ENCODE peak calls at places on chromosomes 16 and 17, in ten cellular contexts. J, D, L, W, S, V, I, F, X and Z are unnamed samples.

GRCh38 chr17:47165137-47165536 is 24.0 kb downstream of the CDC27 start:
- DNase-seq in D (no peak), W (no peak), I (no peak), X (no peak), V (no peak), L (no peak), S (no peak), F (no peak), J (no peak), Z (no peak)

GRCh38 chr16:4506450-4506849 is 30.3 kb downstream of the HMOX2 start:
- DNase-seq in D (no peak), W (peak; percentile 63), L (peak; percentile 77), S (no peak), J (peak; percentile 70), X (peak; percentile 66), I (no peak), V (no peak), F (no peak), Z (peak; percentile 48)

GRCh38 chr17:81429353-81429774 is 34.1 kb downstream of the BAHCC1 start:
- DNase-seq in D (peak; percentile 89), W (peak; percentile 88), X (peak; percentile 87), S (peak; percentile 83), I (peak; percentile 95), V (peak; percentile 82), L (peak; percentile 74), J (peak; percentile 78), F (no peak), Z (peak; percentile 76)

GRCh38 chr16:89602273-89602951 is 11.0 kb upstream of the DPEP1 start:
- DNase-seq in I (no peak), D (no peak), J (peak; percentile 34), W (no peak), L (peak; percentile 75), V (no peak), S (no peak), X (no peak), F (no peak), Z (no peak)

GRCh38 chr17:520447-521167 is 168.0 kb upstream of the RPH3AL start:
- DNase-seq in J (no peak), D (no peak), S (no peak), F (no peak), I (no peak), V (no peak), X (no peak), L (peak; percentile 74), W (no peak), Z (no peak)

GRCh38 chr16:51526622-51527021 is 375.6 kb upstream of the SALL1 start:
- DNase-seq in F (no peak), V (no peak), L (no peak), X (no peak), W (peak; percentile 56), I (no peak), D (no peak), J (peak; percentile 35), S (no peak), Z (no peak)

GRCh38 chr16:31528726-31529397 is 1.2 kb downstream of the AHSP start:
- DNase-seq in W (no peak), S (no peak), J (peak; percentile 30), X (no peak), D (no peak), L (no peak), F (no peak), V (no peak), I (no peak), Z (no peak)

GRCh38 chr17:12403881-12404398 is 261.8 kb upstream of the MYOCD start:
- DNase-seq in L (no peak), W (no peak), X (no peak), J (no peak), I (no peak), S (no peak), D (no peak), F (no peak), V (no peak), Z (no peak)

GRCh38 chr16:7843196-7843595 is 510.6 kb downstream of the RBFOX1 start:
- DNase-seq in D (no peak), J (no peak), I (no peak), V (no peak), W (no peak), L (no peak), X (no peak), F (no peak), S (no peak), Z (no peak)

GRCh38 chr16:27154573-27155521 is 48.5 kb upstream of the KDM8 start:
- DNase-seq in W (peak; percentile 64), I (peak; percentile 88), F (no peak), S (peak; percentile 90), J (peak; percentile 32), V (peak; percentile 25), D (no peak), L (peak; percentile 38), X (peak; percentile 52), Z (no peak)

GRCh38 chr16:2271848-2272461 is 4.0 kb upstream of the RNPS1 start:
- DNase-seq in S (no peak), L (no peak), V (no peak), I (no peak), D (no peak), X (no peak), J (no peak), W (no peak), F (no peak), Z (no peak)

GRCh38 chr16:2270070-2270462 is 2.1 kb upstream of the RNPS1 start:
- DNase-seq in I (no peak), X (no peak), V (no peak), D (no peak), F (no peak), S (no peak), J (no peak), W (no peak), L (no peak), Z (no peak)

GRCh38 chr16:2270588-2271470 is 2.9 kb upstream of the RNPS1 start:
- DNase-seq in X (no peak), D (no peak), V (no peak), F (no peak), L (no peak), J (no peak), W (no peak), S (no peak), I (no peak), Z (no peak)

GRCh38 chr16:2273484-2273883 is 5.6 kb upstream of the RNPS1 start:
- DNase-seq in L (no peak), S (no peak), F (no peak), V (no peak), D (no peak), X (no peak), J (no peak), W (no peak), I (no peak), Z (no peak)

DNA sequence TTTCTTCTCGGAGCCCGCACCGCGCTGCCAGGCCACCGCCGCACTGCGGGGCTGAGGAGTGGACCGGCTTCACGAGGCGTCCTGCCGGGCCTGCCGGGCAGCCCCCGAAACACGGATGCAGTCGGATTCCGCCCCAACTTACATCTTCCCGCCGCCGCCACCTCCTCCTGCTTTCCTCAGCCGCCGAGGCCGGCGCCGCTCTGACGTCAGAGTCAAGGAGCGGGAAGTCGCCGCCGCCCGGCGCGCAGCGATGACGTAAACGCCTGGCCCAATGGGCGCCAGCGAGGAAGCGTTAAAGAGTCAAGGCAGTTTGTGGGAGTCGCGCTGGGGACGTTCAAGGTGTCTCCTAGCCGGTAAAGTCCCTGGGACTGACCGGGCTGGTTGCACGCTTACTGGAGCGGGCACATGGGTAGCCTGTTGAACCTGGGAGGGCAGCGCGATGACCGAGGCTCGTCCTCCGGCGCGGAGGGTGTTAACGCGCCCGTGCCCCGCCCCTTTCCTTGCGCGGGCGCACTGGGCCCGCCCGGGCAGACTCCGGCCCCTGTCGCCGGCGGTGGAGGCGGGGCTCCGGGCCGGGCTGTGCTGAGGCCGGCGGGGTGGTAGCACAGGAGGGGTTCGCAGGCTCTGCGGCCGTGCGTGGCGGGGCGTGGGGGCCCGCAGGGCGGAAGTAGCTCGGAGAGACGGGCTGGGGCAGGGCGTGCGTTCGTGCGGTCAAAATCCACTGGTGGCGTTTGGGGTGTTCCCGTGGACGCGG is at the start of gene RNPS1:
- DNase-seq in J (peak; percentile 95), F (peak; percentile 79), S (peak; percentile 98), X (peak; percentile 98), D (peak; percentile 96), W (peak; percentile 96), L (peak; percentile 96), I (peak; percentile 99), V (peak; percentile 92), Z (peak; percentile 94)
- TF ChIP-seq POLR2A in J (peak; percentile 93), F (peak; percentile 98), S (peak; percentile 94), X (peak; percentile 92), D (peak; percentile 91), W (peak; percentile 94), L (peak; percentile 85), I (peak; percentile 98), V (peak; percentile 98), Z (peak; percentile 100)

GRCh38 chr16:24573141-24573540 is 33.8 kb downstream of the RBBP6 start:
- DNase-seq in W (no peak), F (no peak), D (no peak), S (no peak), X (no peak), V (no peak), L (no peak), J (no peak), I (no peak), Z (no peak)
- TF ChIP-seq POLR2A in W (no peak), F (no peak), D (no peak), S (no peak), X (no peak), V (no peak), L (no peak), J (no peak), I (no peak), Z (no peak)

GRCh38 chr16:29667755-29668154 is 4.7 kb downstream of the SPN start:
- DNase-seq in J (no peak), L (no peak), I (no peak), V (no peak), X (no peak), W (no peak), D (no peak), F (no peak), S (no peak), Z (no peak)

GRCh38 chr16:29663020-29663828 is at the start of gene SPN:
- DNase-seq in X (no peak), S (peak; percentile 80), F (no peak), J (no peak), W (no peak), I (no peak), V (no peak), D (no peak), L (no peak), Z (no peak)

GRCh38 chr16:29663829-29664132 is 734 bp downstream of the SPN start:
- DNase-seq in D (no peak), F (no peak), L (no peak), J (no peak), V (no peak), X (no peak), W (no peak), I (no peak), S (no peak), Z (no peak)

GRCh38 chr16:29664133-29664912 is 1.3 kb downstream of the SPN start:
- DNase-seq in S (peak; percentile 89), I (no peak), W (peak; percentile 79), F (no peak), V (no peak), X (no peak), L (no peak), D (no peak), J (no peak), Z (no peak)

GRCh38 chr16:29665294-29666077 is 2.4 kb downstream of the SPN start:
- DNase-seq in D (no peak), L (no peak), S (peak; percentile 76), J (no peak), F (no peak), W (no peak), I (no peak), V (no peak), X (no peak), Z (no peak)
- TF ChIP-seq POLR2A in D (no peak), L (no peak), S (no peak), J (no peak), F (no peak), W (no peak), I (no peak), V (no peak), X (no peak), Z (no peak)

GRCh38 chr17:78925662-78926555 is 722 bp upstream of the TIMP2 start:
- DNase-seq in D (peak; percentile 93), J (peak; percentile 95), V (peak; percentile 87), L (peak; percentile 85), W (peak; percentile 61), X (peak; percentile 88), S (peak; percentile 90), F (no peak), I (peak; percentile 97), Z (peak; percentile 66)
- TF ChIP-seq POLR2A in D (no peak), J (peak; percentile 48), V (peak; percentile 37), L (no peak), W (peak; percentile 35), X (peak; percentile 18), S (no peak), F (peak; percentile 36), I (no peak), Z (peak; percentile 50)